ENCODE peak calls at places on chromosomes 6 and 20, in eight cellular contexts. X is GM06990; J is T-helper 17 cell; Y is stimulated activated CD4-positive, alpha-beta T cell treated with anti-CD3 and anti-CD28 coated beads, Interleukin-15, amount 100 ng/mL, for 1 hour; E is neuronal stem cell; N is PC-9; O is fibroblast of mammary gland; D is SJSA1. G is an unnamed sample.

GRCh38 chr6:18154507-18155272 is at the start of gene TPMT:
- DNase-seq in X (no peak), J (peak), Y (no peak), E (no peak), N (no peak), O (no peak), D (peak), G (no peak)

GRCh38 chr6:133906050-133906449 is 17.1 kb downstream of the TCF21 start:
- DNase-seq in X (no peak), J (no peak), Y (no peak), E (no peak), N (no peak), O (no peak), D (no peak), G (no peak)

GRCh38 chr6:137652961-137653697 is 158.9 kb upstream of the OLIG3 start:
- DNase-seq in X (no peak), J (no peak), Y (no peak), E (no peak), N (peak), O (no peak), D (no peak), G (no peak)

GRCh38 chr6:84027340-84028183 is 6.0 kb upstream of the MRAP2 start:
- DNase-seq in X (no peak), J (no peak), Y (no peak), E (no peak), N (peak), O (peak), D (no peak), G (no peak)

GRCh38 chr6:5855787-5856186 is 150.9 kb downstream of the NRN1 start:
- DNase-seq in X (no peak), J (no peak), Y (no peak), E (no peak), N (no peak), O (no peak), D (no peak), G (no peak)

GRCh38 chr20:54566224-54566750 is 90.9 kb downstream of the DOK5 start:
- DNase-seq in X (no peak), J (no peak), Y (no peak), E (no peak), N (no peak), O (peak), D (no peak), G (no peak)

GRCh38 chr20:32902456-32903420 is 44.0 kb downstream of the EFCAB8 start:
- DNase-seq in X (no peak), J (peak), Y (peak), E (peak), N (no peak), O (peak), D (peak), G (no peak)

GRCh38 chr6:87698618-87699017 is 3.4 kb downstream of the AKIRIN2 start:
- DNase-seq in X (peak), J (no peak), Y (no peak), E (no peak), N (no peak), O (peak), D (peak), G (no peak)

GRCh38 chr6:109069746-109070145 is 24.9 kb downstream of the SESN1 start:
- DNase-seq in X (no peak), J (no peak), Y (no peak), E (no peak), N (no peak), O (no peak), D (no peak), G (no peak)